ENCODE peak calls at places on chromosome 13, in eight cellular contexts. O, S, N, U, X, T, R and H are unnamed samples.

GRCh38 chr13:113374511-113375175 is 10.7 kb upstream of the GRTP1 start:
- DNase-seq in R (no peak), N (no peak), O (no peak), X (no peak), T (no peak), S (no peak), U (no peak), H (no peak)

GRCh38 chr13:30464496-30465351 is 1.0 kb downstream of the HMGB1 start:
- DNase-seq in U (peak; percentile 87), N (peak; percentile 90), O (peak; percentile 60), R (peak; percentile 84), T (peak; percentile 60), S (peak; percentile 34), X (peak; percentile 94), H (peak; percentile 78)

GRCh38 chr13:51523082-51523518 is 61.2 kb upstream of the WDFY2 start:
- DNase-seq in O (no peak), U (peak; percentile 68), S (no peak), R (no peak), T (no peak), X (no peak), N (no peak), H (no peak)

GRCh38 chr13:32527151-32527550 is 11.4 kb downstream of the N4BP2L2 start:
- DNase-seq in T (no peak), U (no peak), O (no peak), X (no peak), R (no peak), S (no peak), N (no peak), H (no peak)

GRCh38 chr13:106680796-106681482 is 113.0 kb upstream of the ARGLU1 start:
- DNase-seq in T (no peak), U (no peak), N (no peak), X (no peak), O (peak; percentile 70), S (no peak), R (peak; percentile 16), H (no peak)

GRCh38 chr13:35882722-35883497 is 248.3 kb downstream of the DCLK1 start:
- DNase-seq in R (no peak), N (no peak), O (peak; percentile 16), S (no peak), T (no peak), U (no peak), X (no peak), H (no peak)

GRCh38 chr13:47843005-47843404 is 158.1 kb downstream of the SUCLA2 start:
- DNase-seq in T (no peak), S (no peak), O (no peak), X (no peak), U (no peak), R (no peak), N (no peak), H (no peak)

GRCh38 chr13:109145631-109146030 is 516.2 kb downstream of the MYO16 start:
- DNase-seq in X (no peak), S (peak; percentile 44), T (peak; percentile 10), N (peak; percentile 81), R (peak; percentile 42), U (peak; percentile 76), O (no peak), H (no peak)

GRCh38 chr13:105047676-105048295 is 1487.7 kb downstream of the EFNB2 start:
- DNase-seq in X (no peak), O (no peak), T (no peak), U (no peak), S (no peak), R (no peak), N (no peak), H (no peak)

GRCh38 chr13:106986033-106986484 is 418.1 kb upstream of the ARGLU1 start:
- DNase-seq in O (peak; percentile 16), T (no peak), X (no peak), S (no peak), U (peak; percentile 47), R (no peak), N (peak; percentile 46), H (no peak)

GRCh38 chr13:95480131-95480545 is 72.4 kb upstream of the CLDN10 start:
- DNase-seq in U (no peak), X (no peak), R (peak; percentile 5), O (no peak), N (no peak), T (no peak), S (no peak), H (peak; percentile 20)

GRCh38 chr13:24997367-24997967 is 98.5 kb upstream of the PABPC3 start:
- DNase-seq in U (peak; percentile 28), T (no peak), N (peak; percentile 66), O (no peak), S (no peak), X (no peak), R (no peak), H (no peak)

GRCh38 chr13:39250440-39250839 is 212.2 kb downstream of the NHLRC3 start:
- DNase-seq in X (no peak), U (no peak), N (no peak), S (no peak), T (no peak), O (no peak), R (no peak), H (no peak)

GRCh38 chr13:97386832-97387486 is 47.0 kb upstream of the RAP2A start:
- DNase-seq in S (no peak), T (no peak), U (no peak), X (no peak), R (no peak), N (no peak), O (no peak), H (no peak)

GRCh38 chr13:113231306-113232207 is 22.1 kb downstream of the CUL4A start:
- DNase-seq in T (no peak), R (no peak), S (no peak), U (no peak), N (no peak), O (no peak), X (no peak), H (no peak)

GRCh38 chr13:91567485-91568207 is 169.2 kb downstream of the GPC5 start:
- DNase-seq in S (no peak), X (no peak), O (no peak), N (no peak), R (no peak), U (no peak), T (no peak), H (no peak)

GRCh38 chr13:49219647-49220034 is 497 bp upstream of the MLNR start:
- DNase-seq in S (no peak), N (no peak), T (no peak), X (no peak), O (no peak), U (no peak), R (no peak), H (no peak)

GRCh38 chr13:93687261-93687660 is 460.7 kb downstream of the GPC6 start:
- DNase-seq in U (peak; percentile 43), R (no peak), O (no peak), X (no peak), T (no peak), S (no peak), N (no peak), H (no peak)

GRCh38 chr13:34000955-34001354 is 183.0 kb downstream of the RFC3 start:
- DNase-seq in U (no peak), N (no peak), X (no peak), R (no peak), O (no peak), T (no peak), S (no peak), H (no peak)

GRCh38 chr13:75771818-75772217 is 135.7 kb downstream of the LMO7 start:
- DNase-seq in S (peak; percentile 59), O (no peak), R (no peak), T (no peak), X (no peak), U (peak; percentile 77), N (no peak), H (no peak)

GRCh38 chr13:67619346-67619745 is 389.2 kb upstream of the PCDH9 start:
- DNase-seq in R (no peak), T (no peak), U (no peak), O (no peak), X (no peak), N (no peak), S (peak; percentile 2), H (no peak)

DNA sequence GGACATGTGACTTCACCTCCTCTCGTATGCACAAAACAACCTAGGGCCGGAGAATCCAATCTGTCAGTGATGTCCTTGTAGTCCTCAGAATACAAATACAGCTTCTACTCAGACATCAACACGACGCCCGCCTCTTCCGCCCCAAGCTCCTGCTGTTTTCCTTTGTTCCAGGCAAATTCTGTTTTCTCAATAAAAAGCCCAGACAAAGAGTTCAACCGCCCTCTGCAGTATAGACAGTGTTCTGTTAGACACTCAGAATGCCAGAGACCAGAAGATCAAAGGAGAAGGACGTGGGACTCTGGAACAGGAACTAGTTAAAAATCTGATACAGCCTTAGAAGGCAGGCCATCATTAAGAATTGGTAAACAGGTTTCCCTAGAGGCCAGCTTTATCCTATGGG is 42.0 kb upstream of the GGACT start:
- DNase-seq in R (no peak), N (no peak), X (no peak), O (no peak), U (no peak), S (no peak), T (no peak), H (no peak)
- TF ChIP-seq CTCF in R (no peak), N (peak; percentile 10), X (no peak), O (no peak), U (no peak), S (peak; percentile 3), T (no peak), H (no peak)

DNA sequence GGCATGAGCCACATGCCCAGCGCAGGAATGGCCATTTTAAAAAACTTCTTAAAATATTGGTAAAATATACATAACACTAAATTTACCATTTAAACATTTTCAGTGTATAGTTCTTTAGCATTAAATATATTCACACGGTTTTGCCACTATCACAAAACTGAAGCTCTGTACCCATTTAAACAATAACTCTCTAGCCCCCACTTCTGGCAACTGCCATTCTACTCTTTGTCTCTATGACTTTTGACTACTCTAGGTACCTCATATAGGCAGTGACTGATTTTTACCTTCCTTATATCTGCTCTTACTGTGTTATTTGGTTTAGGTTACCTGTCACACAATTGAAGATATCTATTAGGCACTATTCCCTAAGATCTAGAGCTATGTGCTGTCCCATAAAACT is 2.3 kb upstream of the KBTBD7 start:
- DNase-seq in U (no peak), S (no peak), T (no peak), O (no peak), R (no peak), X (no peak), N (no peak), H (no peak)
- TF ChIP-seq CTCF in U (peak; percentile 37), S (peak; percentile 48), T (no peak), O (no peak), R (no peak), X (no peak), N (no peak), H (no peak)

GRCh38 chr13:45194081-45194939 is 6.5 kb downstream of the KCTD4 start:
- DNase-seq in X (no peak), U (peak; percentile 46), N (peak; percentile 35), T (no peak), O (peak; percentile 41), R (peak; percentile 39), S (no peak), H (no peak)
- TF ChIP-seq CTCF in X (no peak), U (peak; percentile 56), N (peak; percentile 47), T (peak; percentile 22), O (no peak), R (no peak), S (peak; percentile 44), H (peak; percentile 36)

DNA sequence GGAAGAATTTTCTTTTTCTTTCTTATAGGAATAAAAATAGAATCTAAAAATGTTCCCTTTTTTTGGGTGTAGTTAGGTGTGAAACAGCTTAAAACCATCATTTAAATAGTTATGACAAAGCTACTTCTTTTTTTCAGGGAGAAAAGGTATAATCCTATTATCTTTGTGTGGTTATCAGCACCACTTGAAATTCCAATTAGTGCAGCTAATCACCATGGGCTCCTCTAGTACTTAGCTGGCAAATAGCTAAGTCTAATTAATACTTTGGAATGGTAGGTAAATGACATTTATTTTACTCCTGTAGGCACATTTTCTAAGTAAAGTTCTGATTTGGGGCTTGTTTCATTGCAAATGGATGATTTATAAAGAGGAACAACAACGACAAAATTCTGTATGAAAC is 132.6 kb downstream of the OLFM4 start:
- DNase-seq in O (no peak), R (no peak), N (no peak), S (no peak), U (no peak), X (no peak), T (no peak), H (no peak)
- TF ChIP-seq CTCF in O (no peak), R (no peak), N (no peak), S (no peak), U (no peak), X (no peak), T (no peak), H (no peak)